ENCODE peak calls at places on chromosomes 7 and 10, in five cellular contexts. G is retinal pigment epithelial cell, O is testis, Z is kidney epithelial cell, K is A549. B is an unnamed sample.

GRCh38 chr10:13776861-13777301 is 190.1 kb downstream of the PRPF18 start:
- DNase-seq in G (no peak), Z (no peak), K (no peak), O (no peak), B (peak; percentile 73)

GRCh38 chr7:122528879-122529481 is 169.9 kb downstream of the RNF133 start:
- DNase-seq in Z (peak; percentile 4), K (peak; percentile 7), O (no peak), G (no peak), B (peak; percentile 49)

GRCh38 chr10:130018253-130018652 is 54.2 kb upstream of the EBF3 start:
- DNase-seq in Z (no peak), O (no peak), K (no peak), G (no peak), B (no peak)

GRCh38 chr7:116986611-116987565 is 33.6 kb downstream of the ST7 start:
- DNase-seq in Z (no peak), K (no peak), G (no peak), O (no peak), B (peak; percentile 62)

GRCh38 chr7:111900283-111900682 is 305.9 kb downstream of the DOCK4 start:
- DNase-seq in Z (no peak), G (no peak), O (no peak), K (no peak), B (no peak)

GRCh38 chr10:30158325-30158960 is 99.1 kb upstream of the JCAD start:
- DNase-seq in K (no peak), O (no peak), Z (no peak), G (no peak), B (peak; percentile 31)

GRCh38 chr7:26534649-26535482 is 243.2 kb downstream of the SNX10 start:
- DNase-seq in G (no peak), K (no peak), O (no peak), Z (no peak), B (no peak)

GRCh38 chr7:84188811-84189405 is 5.7 kb downstream of the SEMA3A start:
- DNase-seq in G (no peak), O (no peak), Z (no peak), K (no peak), B (no peak)

GRCh38 chr10:79069325-79070090 is 742 bp downstream of the ZMIZ1 start:
- DNase-seq in G (no peak), K (peak; percentile 54), O (peak; percentile 38), Z (no peak), B (peak; percentile 42)

GRCh38 chr7:17298102-17298839 is at the start of gene AHR:
- DNase-seq in K (peak; percentile 59), Z (peak; percentile 78), G (peak; percentile 81), O (peak; percentile 98), B (peak; percentile 98)

GRCh38 chr7:54985405-54986360 is 33.1 kb upstream of the EGFR start:
- DNase-seq in O (no peak), K (peak; percentile 70), G (no peak), Z (peak; percentile 50), B (no peak)

GRCh38 chr10:71455035-71455434 is 58.3 kb downstream of the CDH23 start:
- DNase-seq in K (no peak), O (no peak), Z (no peak), G (no peak), B (no peak)

GRCh38 chr7:154568346-154568745 is 434.6 kb downstream of the PAXIP1 start:
- DNase-seq in G (no peak), Z (no peak), O (no peak), K (no peak), B (no peak)

DNA sequence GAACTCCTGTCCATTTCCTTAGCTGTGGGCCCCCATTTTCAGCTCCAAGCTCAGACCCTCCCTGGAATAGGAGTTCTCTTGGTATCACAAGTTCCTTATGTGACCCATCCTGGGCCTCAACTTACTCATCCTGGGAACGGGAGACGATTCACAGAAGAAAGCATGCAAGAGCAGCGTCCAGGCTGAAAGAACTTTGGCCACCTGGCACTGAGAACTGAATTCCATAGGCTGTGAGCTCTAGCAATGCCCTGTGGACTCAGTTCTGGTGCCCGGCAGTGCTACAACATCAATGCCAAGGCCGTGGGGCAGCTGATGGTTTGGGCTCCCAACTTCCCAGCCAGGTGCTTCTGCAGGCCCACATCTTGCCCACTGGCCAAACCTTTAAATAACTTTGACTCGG is 3.9 kb upstream of the CUEDC2 start:
- DNase-seq in K (no peak), O (no peak), Z (no peak), G (no peak), B (no peak)
- H3K4me3 ChIP-seq in K (no peak overlapping the region), O (no peak overlapping the region), Z (no peak overlapping the region), G (no peak overlapping the region), B (peak overlapping the region; percentile 50)

GRCh38 chr7:94882891-94883290 is 24.5 kb upstream of the PPP1R9A start:
- DNase-seq in G (no peak), Z (no peak), K (no peak), O (no peak), B (no peak)

GRCh38 chr7:94883676-94884075 is 23.7 kb upstream of the PPP1R9A start:
- DNase-seq in G (no peak), O (no peak), K (no peak), Z (no peak), B (no peak)

GRCh38 chr7:94888995-94889523 is 18.3 kb upstream of the PPP1R9A start:
- DNase-seq in Z (no peak), O (no peak), K (no peak), G (no peak), B (no peak)

GRCh38 chr7:94893661-94894060 is 13.7 kb upstream of the PPP1R9A start:
- DNase-seq in Z (no peak), O (no peak), K (no peak), G (no peak), B (no peak)

DNA sequence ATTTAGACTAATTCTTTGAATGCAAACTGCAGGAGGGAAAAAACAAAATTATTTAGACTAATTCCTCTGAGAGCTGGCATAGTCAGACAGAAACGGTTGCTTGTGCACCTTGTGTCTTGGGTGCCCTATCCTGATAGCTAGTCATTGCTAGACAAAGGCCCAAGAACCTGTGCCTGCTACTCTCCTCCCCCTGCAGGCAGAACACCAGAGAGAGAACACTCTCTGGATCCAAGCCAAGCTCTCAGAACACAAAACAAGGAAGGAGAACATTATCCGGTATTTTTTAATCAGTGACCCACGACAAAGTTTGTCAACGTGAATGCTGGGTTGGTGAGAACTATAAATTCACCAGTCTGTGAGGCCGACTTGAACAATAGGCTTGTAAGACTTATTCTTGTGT is 18.9 kb upstream of the PPP1R9A start:
- DNase-seq in K (peak; percentile 21), G (no peak), Z (no peak), O (peak; percentile 55), B (peak; percentile 14)
- TF ChIP-seq CTCF in K (no peak), G (peak; percentile 48), Z (peak; percentile 56), O (no peak), B (no peak)

GRCh38 chr7:45939574-45939973 is 18.5 kb upstream of the IGFBP3 start:
- DNase-seq in O (no peak), K (no peak), G (no peak), Z (no peak), B (no peak)
- H3K4me3 ChIP-seq in O (no peak overlapping the region), K (no peak overlapping the region), G (no peak overlapping the region), Z (no peak overlapping the region), B (no peak overlapping the region)

GRCh38 chr10:95225136-95225535 is 31.1 kb downstream of the ACSM6 start:
- DNase-seq in K (no peak), O (no peak), G (no peak), Z (no peak), B (no peak)
- TF ChIP-seq CTCF in K (no peak), O (no peak), G (peak; percentile 5), Z (no peak), B (no peak)

GRCh38 chr10:47331491-47331890 is 9.2 kb downstream of the GDF2 start:
- DNase-seq in G (no peak), O (no peak), K (no peak), Z (no peak), B (no peak)

GRCh38 chr10:47331954-47332353 is 9.7 kb downstream of the GDF2 start:
- DNase-seq in G (no peak), K (no peak), O (no peak), Z (no peak), B (no peak)

GRCh38 chr10:47330804-47331203 is 8.6 kb downstream of the GDF2 start:
- DNase-seq in O (no peak), K (no peak), Z (no peak), G (no peak), B (no peak)

GRCh38 chr10:47329905-47330304 is 7.7 kb downstream of the GDF2 start:
- DNase-seq in Z (no peak), O (no peak), K (no peak), G (no peak), B (no peak)

DNA sequence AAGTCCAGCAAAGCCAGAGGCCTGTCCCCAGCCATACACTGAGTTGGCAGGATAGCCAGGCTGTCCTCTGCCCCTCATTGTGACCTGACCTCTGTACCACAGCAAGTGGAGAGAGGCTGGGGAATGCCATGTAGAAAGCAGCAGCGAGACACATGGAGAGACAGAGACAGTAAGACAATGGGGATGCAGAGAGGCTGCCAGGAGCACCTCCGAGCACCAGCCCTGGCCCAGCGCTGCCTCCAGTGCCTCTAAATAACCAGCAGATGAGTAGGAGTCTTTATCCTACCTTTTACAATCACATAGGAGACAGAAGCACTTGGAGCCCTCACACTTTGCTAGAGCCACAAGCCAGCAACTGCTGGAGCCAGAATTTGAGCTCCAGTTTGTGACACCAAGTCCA is 8.1 kb downstream of the GDF2 start:
- DNase-seq in Z (no peak), O (no peak), G (no peak), K (no peak), B (no peak)
- H3K4me3 ChIP-seq in Z (no peak overlapping the region), O (no peak overlapping the region), G (no peak overlapping the region), K (no peak overlapping the region), B (no peak overlapping the region)

GRCh38 chr7:118104812-118105441 is 79.0 kb upstream of the LSM8 start:
- DNase-seq in O (no peak), G (peak; percentile 5), K (no peak), Z (peak; percentile 14), B (peak; percentile 22)
- TF ChIP-seq CTCF in O (no peak), G (peak; percentile 57), K (peak; percentile 59), Z (peak; percentile 42), B (peak; percentile 31)

B was measured in GM12865.